ENCODE peak calls at places on chromosomes 6 and 20, in six cellular contexts. H, R, P, S, L and Z are unnamed samples.
A peak's percentile ranks its signal among the peaks of the same experiment; 100 is the strongest.

GRCh38 chr6:135887069-135887468 is 35.6 kb downstream of the PDE7B start:
- DNase-seq in S (no peak), R (no peak), H (no peak), L (no peak), P (no peak), Z (no peak)

GRCh38 chr20:59790388-59790787 is 143.0 kb downstream of the SYCP2 start:
- DNase-seq in H (no peak), P (no peak), R (no peak), S (no peak), L (no peak), Z (no peak)

GRCh38 chr20:58950603-58951002 is 30.5 kb upstream of the NELFCD start:
- DNase-seq in S (no peak), H (no peak), P (no peak), L (no peak), R (no peak), Z (no peak)

GRCh38 chr6:32288426-32288825 is 64.6 kb upstream of the NOTCH4 start:
- DNase-seq in P (no peak), S (no peak), H (no peak), L (no peak), R (no peak), Z (no peak)

GRCh38 chr6:31075528-31075927 is 36.8 kb downstream of the C6orf15 start:
- DNase-seq in H (no peak), R (peak; percentile 45), P (no peak), S (no peak), L (no peak), Z (no peak)

GRCh38 chr20:17568045-17568788 is 1.7 kb upstream of the DSTN start:
- DNase-seq in S (no peak), H (no peak), P (no peak), L (no peak), R (no peak), Z (no peak)

GRCh38 chr6:122052501-122052900 is 347.0 kb upstream of the HSF2 start:
- DNase-seq in S (no peak), R (no peak), P (no peak), H (no peak), L (no peak), Z (no peak)

GRCh38 chr20:32184953-32185603 is 22.5 kb downstream of the PLAGL2 start:
- DNase-seq in H (no peak), S (no peak), L (no peak), P (no peak), R (no peak), Z (no peak)

GRCh38 chr6:52389626-52390360 is 27.8 kb downstream of the PAQR8 start:
- DNase-seq in P (peak; percentile 72), H (no peak), S (no peak), R (peak; percentile 31), L (peak; percentile 19), Z (peak; percentile 85)

GRCh38 chr20:1842281-1842680 is 52.9 kb upstream of the SIRPA start:
- DNase-seq in L (no peak), P (no peak), H (no peak), R (no peak), S (no peak), Z (no peak)

GRCh38 chr6:152232494-152233151 is 404.5 kb downstream of the SYNE1 start:
- DNase-seq in H (no peak), R (peak; percentile 47), P (peak; percentile 76), S (no peak), L (peak; percentile 19), Z (no peak)

GRCh38 chr6:170529839-170530520 is 23.1 kb downstream of the PSMB1 start:
- DNase-seq in L (peak; percentile 70), R (peak; percentile 75), S (no peak), P (peak; percentile 92), H (peak; percentile 46), Z (peak; percentile 78)

GRCh38 chr6:168159503-168159902 is 80.5 kb upstream of the FRMD1 start:
- DNase-seq in R (no peak), P (no peak), S (no peak), L (no peak), H (no peak), Z (no peak)

GRCh38 chr6:112184996-112185395 is 69.4 kb downstream of the LAMA4 start:
- DNase-seq in L (no peak), S (no peak), P (no peak), R (no peak), H (no peak), Z (no peak)

GRCh38 chr20:50037123-50037522 is 54.3 kb downstream of the SNAI1 start:
- DNase-seq in H (no peak), R (no peak), S (no peak), P (peak; percentile 7), L (no peak), Z (no peak)